ENCODE peak calls at places on chromosomes 1 and 21, in four cellular contexts. A, O, I and S are unnamed samples.

GRCh38 chr1:207845109-207845508 is 65.8 kb downstream of the CD34 start:
- DNase-seq in I (no peak), A (peak; percentile 80), O (no peak), S (peak; percentile 51)

GRCh38 chr1:242467556-242468145 is 56.8 kb downstream of the PLD5 start:
- DNase-seq in I (no peak), A (peak; percentile 85), O (no peak), S (peak; percentile 41)

GRCh38 chr1:184974086-184974836 is at the start of gene NIBAN1:
- DNase-seq in I (peak; percentile 67), O (peak; percentile 88), A (peak; percentile 49), S (peak; percentile 87)

GRCh38 chr1:81437649-81438048 is 363.1 kb upstream of the ADGRL2 start:
- DNase-seq in I (no peak), A (no peak), O (no peak), S (no peak)

GRCh38 chr1:108817811-108818210 is 39.1 kb downstream of the AKNAD1 start:
- DNase-seq in I (no peak), O (no peak), A (no peak), S (no peak)

GRCh38 chr1:4203501-4203900 is 303.4 kb upstream of the C1orf174 start:
- DNase-seq in O (no peak), I (no peak), A (no peak), S (no peak)

GRCh38 chr1:180519846-180520245 is 17.5 kb upstream of the ACBD6 start:
- DNase-seq in I (no peak), O (no peak), A (no peak), S (no peak)

GRCh38 chr1:232950919-232951579 is 638 bp downstream of the NTPCR start:
- DNase-seq in I (no peak), A (peak; percentile 31), O (no peak), S (no peak)

GRCh38 chr21:38979271-38980196 is 173.8 kb downstream of the ETS2 start:
- DNase-seq in A (no peak), O (no peak), I (no peak), S (no peak)

GRCh38 chr1:98429851-98430496 is 231.5 kb upstream of the SNX7 start:
- DNase-seq in A (no peak), O (no peak), I (no peak), S (no peak)

GRCh38 chr1:10057305-10057704 is 24.5 kb downstream of the UBE4B start:
- DNase-seq in O (no peak), I (no peak), A (no peak), S (no peak)

GRCh38 chr1:31203215-31203614 is 36.5 kb downstream of the NKAIN1 start:
- DNase-seq in I (no peak), O (no peak), A (peak; percentile 54), S (no peak)

GRCh38 chr1:161792740-161793139 is 26.6 kb downstream of the ATF6 start:
- DNase-seq in I (no peak), A (no peak), O (no peak), S (no peak)

GRCh38 chr1:13814131-13814530 is 114.1 kb downstream of the PRDM2 start:
- DNase-seq in A (peak; percentile 90), I (no peak), O (no peak), S (no peak)

GRCh38 chr1:5620997-5621396 is 371.2 kb downstream of the NPHP4 start:
- DNase-seq in I (no peak), O (no peak), A (peak; percentile 48), S (no peak)

GRCh38 chr1:46196609-46197008 is 1.6 kb downstream of the POMGNT1 start:
- DNase-seq in A (no peak), O (no peak), I (no peak), S (no peak)

GRCh38 chr1:156705321-156705917 is at the start of gene CRABP2:
- DNase-seq in I (peak; percentile 30), A (peak; percentile 25), O (peak; percentile 70), S (peak; percentile 45)

GRCh38 chr1:16267690-16268180 is 30.8 kb upstream of the CPLANE2 start:
- DNase-seq in O (no peak), A (no peak), I (no peak), S (no peak)

GRCh38 chr1:82321794-82322193 is 521.1 kb downstream of the ADGRL2 start:
- DNase-seq in I (no peak), O (no peak), A (no peak), S (no peak)

GRCh38 chr1:60765204-60765603 is 317.2 kb upstream of the NFIA start:
- DNase-seq in O (no peak), I (no peak), A (peak; percentile 51), S (no peak)

GRCh38 chr21:35475768-35476167 is 426.7 kb upstream of the RUNX1 start:
- DNase-seq in A (no peak), I (no peak), O (no peak), S (no peak)

GRCh38 chr1:168348146-168348709 is 67.6 kb downstream of the TBX19 start:
- DNase-seq in A (no peak), I (no peak), O (no peak), S (no peak)

GRCh38 chr1:6269997-6270401 is 9.1 kb upstream of the GPR153 start:
- DNase-seq in I (no peak), A (no peak), O (no peak), S (no peak)

GRCh38 chr1:234973426-234974250 is 155.0 kb downstream of the TOMM20 start:
- DNase-seq in I (no peak), A (no peak), O (no peak), S (no peak)

GRCh38 chr21:14991957-14992356 is 72.8 kb downstream of the NRIP1 start:
- DNase-seq in O (no peak), A (no peak), I (no peak), S (no peak)

GRCh38 chr1:165630629-165631402 is at the start of gene MGST3:
- DNase-seq in A (peak; percentile 97), O (peak; percentile 98), I (peak; percentile 97), S (peak; percentile 98)

GRCh38 chr1:58618303-58618702 is 41.3 kb upstream of the TACSTD2 start:
- DNase-seq in I (peak; percentile 61), A (no peak), O (no peak), S (no peak)

GRCh38 chr1:59692591-59692990 is 122.2 kb upstream of the HOOK1 start:
- DNase-seq in I (no peak), A (no peak), O (peak; percentile 33), S (no peak)

GRCh38 chr1:206030714-206031113 is 7.0 kb upstream of the CTSE start:
- DNase-seq in I (peak; percentile 37), O (peak; percentile 68), A (peak; percentile 78), S (peak; percentile 65)

GRCh38 chr1:18079941-18080340 is 27.7 kb upstream of the IGSF21 start:
- DNase-seq in A (no peak), O (no peak), I (no peak), S (no peak)

GRCh38 chr1:91997607-91998195 is 32.1 kb upstream of the EPHX4 start:
- DNase-seq in I (no peak), A (peak; percentile 50), O (no peak), S (no peak)

GRCh38 chr1:205581321-205581980 is 50.4 kb downstream of the ELK4 start:
- DNase-seq in O (no peak), I (no peak), A (no peak), S (no peak)

GRCh38 chr21:44800103-44800502 is 1.5 kb downstream of the UBE2G2 start:
- DNase-seq in O (no peak), I (no peak), A (no peak), S (no peak)

GRCh38 chr21:32916522-32917099 is 109.1 kb upstream of the OLIG2 start:
- DNase-seq in A (no peak), O (no peak), I (no peak), S (no peak)

GRCh38 chr1:83499998-83500397 is 498.9 kb downstream of the TTLL7 start:
- DNase-seq in I (no peak), A (no peak), O (no peak), S (no peak)

GRCh38 chr1:84206416-84206815 is 62.3 kb downstream of the PRKACB start:
- DNase-seq in I (no peak), A (no peak), O (no peak), S (no peak)